ENCODE peak calls at places on chromosomes 7 and 10, in four cellular contexts. One of them, this sample, is unnamed.

GRCh38 chr10:102988404-102989314 is 70.6 kb downstream of the CNNM2 start:
- DNase-seq in HCT116: no peak
- DNase-seq in cardiac muscle cell: peak; percentile 31
- DNase-seq in neural progenitor cell: no peak
- DNase-seq in this sample: peak; percentile 70

GRCh38 chr7:39062811-39063210 is 85.1 kb downstream of the POU6F2 start:
- DNase-seq in cardiac muscle cell: no peak
- DNase-seq in HCT116: no peak
- DNase-seq in neural progenitor cell: no peak
- DNase-seq in this sample: no peak

GRCh38 chr7:51034531-51035264 is 252.0 kb upstream of the GRB10 start:
- DNase-seq in cardiac muscle cell: peak; percentile 60
- DNase-seq in neural progenitor cell: peak; percentile 20
- DNase-seq in HCT116: no peak
- DNase-seq in this sample: no peak

GRCh38 chr10:128498378-128498730 is 372.1 kb upstream of the MKI67 start:
- DNase-seq in cardiac muscle cell: no peak
- DNase-seq in HCT116: no peak
- DNase-seq in neural progenitor cell: no peak
- DNase-seq in this sample: no peak

GRCh38 chr10:98959486-98959885 is 276.2 kb downstream of the HPSE2 start:
- DNase-seq in cardiac muscle cell: no peak
- DNase-seq in HCT116: no peak
- DNase-seq in neural progenitor cell: no peak
- DNase-seq in this sample: no peak

GRCh38 chr10:45246522-45246921 is 68.9 kb downstream of the OR13A1 start:
- DNase-seq in neural progenitor cell: no peak
- DNase-seq in cardiac muscle cell: no peak
- DNase-seq in HCT116: no peak
- DNase-seq in this sample: no peak

GRCh38 chr10:46557319-46558140 is 1.1 kb upstream of the GPRIN2 start:
- DNase-seq in neural progenitor cell: no peak
- DNase-seq in HCT116: no peak
- DNase-seq in cardiac muscle cell: no peak
- DNase-seq in this sample: peak; percentile 10

GRCh38 chr10:69486922-69487730 is 35.9 kb downstream of the TSPAN15 start:
- DNase-seq in HCT116: no peak
- DNase-seq in neural progenitor cell: no peak
- DNase-seq in cardiac muscle cell: no peak
- DNase-seq in this sample: no peak

GRCh38 chr10:8594711-8595110 is 540.2 kb downstream of the GATA3 start:
- DNase-seq in neural progenitor cell: no peak
- DNase-seq in cardiac muscle cell: no peak
- DNase-seq in HCT116: no peak
- DNase-seq in this sample: no peak

GRCh38 chr7:85829817-85830432 is 643.1 kb upstream of the SEMA3D start:
- DNase-seq in HCT116: no peak
- DNase-seq in cardiac muscle cell: peak; percentile 43
- DNase-seq in neural progenitor cell: no peak
- DNase-seq in this sample: no peak

GRCh38 chr10:44327461-44327860 is 57.4 kb downstream of the CXCL12 start:
- DNase-seq in HCT116: no peak
- DNase-seq in cardiac muscle cell: no peak
- DNase-seq in neural progenitor cell: no peak
- DNase-seq in this sample: no peak

GRCh38 chr10:73901261-73901660 is 9.7 kb upstream of the PLAU start:
- DNase-seq in cardiac muscle cell: no peak
- DNase-seq in HCT116: no peak
- DNase-seq in neural progenitor cell: no peak
- DNase-seq in this sample: no peak

GRCh38 chr7:142487124-142487523 is 229.3 kb upstream of the PRSS58 start:
- DNase-seq in HCT116: no peak
- DNase-seq in cardiac muscle cell: no peak
- DNase-seq in neural progenitor cell: no peak
- DNase-seq in this sample: no peak

GRCh38 chr10:79392020-79392398 is 44.7 kb downstream of the PPIF start:
- DNase-seq in HCT116: no peak
- DNase-seq in neural progenitor cell: no peak
- DNase-seq in cardiac muscle cell: no peak
- DNase-seq in this sample: peak; percentile 4

GRCh38 chr7:143499246-143499645 is 21.6 kb downstream of the TAS2R41 start:
- DNase-seq in cardiac muscle cell: peak; percentile 83
- DNase-seq in neural progenitor cell: no peak
- DNase-seq in HCT116: no peak
- DNase-seq in this sample: peak; percentile 38

GRCh38 chr10:113362645-113363091 is 190.2 kb upstream of the HABP2 start:
- DNase-seq in neural progenitor cell: no peak
- DNase-seq in cardiac muscle cell: peak; percentile 37
- DNase-seq in HCT116: no peak
- DNase-seq in this sample: no peak

GRCh38 chr10:35608317-35608672 is 3.2 kb downstream of the GJD4 start:
- DNase-seq in HCT116: no peak
- DNase-seq in neural progenitor cell: no peak
- DNase-seq in cardiac muscle cell: no peak
- DNase-seq in this sample: no peak

GRCh38 chr7:1226155-1226901 is 6.3 kb upstream of the UNCX start:
- DNase-seq in cardiac muscle cell: no peak
- DNase-seq in neural progenitor cell: peak; percentile 89
- DNase-seq in HCT116: no peak
- DNase-seq in this sample: no peak

GRCh38 chr10:10796061-10796773 is 221.5 kb upstream of the CELF2 start:
- DNase-seq in cardiac muscle cell: peak; percentile 66
- DNase-seq in HCT116: no peak
- DNase-seq in neural progenitor cell: no peak
- DNase-seq in this sample: no peak

GRCh38 chr7:156019776-156020565 is 207.7 kb upstream of the SHH start:
- DNase-seq in cardiac muscle cell: no peak
- DNase-seq in HCT116: no peak
- DNase-seq in neural progenitor cell: no peak
- DNase-seq in this sample: peak; percentile 35

GRCh38 chr10:42859256-42859655 is 76.7 kb downstream of the BMS1 start:
- DNase-seq in HCT116: no peak
- DNase-seq in cardiac muscle cell: no peak
- DNase-seq in neural progenitor cell: no peak
- DNase-seq in this sample: no peak

GRCh38 chr7:26653430-26653911 is 210.9 kb downstream of the SKAP2 start:
- DNase-seq in HCT116: no peak
- DNase-seq in neural progenitor cell: no peak
- DNase-seq in cardiac muscle cell: peak; percentile 8
- DNase-seq in this sample: peak; percentile 50

GRCh38 chr10:25555865-25556264 is 378.2 kb upstream of the MYO3A start:
- DNase-seq in HCT116: no peak
- DNase-seq in neural progenitor cell: no peak
- DNase-seq in cardiac muscle cell: no peak
- DNase-seq in this sample: no peak

GRCh38 chr10:59623100-59623822 is 86.4 kb downstream of the SLC16A9 start:
- DNase-seq in HCT116: no peak
- DNase-seq in neural progenitor cell: no peak
- DNase-seq in cardiac muscle cell: no peak
- DNase-seq in this sample: no peak

GRCh38 chr7:6393667-6394056 is 54.1 kb downstream of the DAGLB start:
- DNase-seq in cardiac muscle cell: no peak
- DNase-seq in HCT116: no peak
- DNase-seq in neural progenitor cell: no peak
- DNase-seq in this sample: no peak

GRCh38 chr7:6395898-6396582 is 51.7 kb downstream of the DAGLB start:
- DNase-seq in HCT116: no peak
- DNase-seq in cardiac muscle cell: no peak
- DNase-seq in neural progenitor cell: no peak
- DNase-seq in this sample: peak; percentile 58

GRCh38 chr7:6389728-6390127 is 58.0 kb downstream of the DAGLB start:
- DNase-seq in HCT116: no peak
- DNase-seq in cardiac muscle cell: no peak
- DNase-seq in neural progenitor cell: no peak
- DNase-seq in this sample: no peak

GRCh38 chr7:6394114-6394513 is 53.6 kb downstream of the DAGLB start:
- DNase-seq in cardiac muscle cell: no peak
- DNase-seq in neural progenitor cell: no peak
- DNase-seq in HCT116: no peak
- DNase-seq in this sample: no peak

GRCh38 chr7:6392712-6393666 is 54.8 kb downstream of the DAGLB start:
- DNase-seq in cardiac muscle cell: peak; percentile 85
- DNase-seq in neural progenitor cell: no peak
- DNase-seq in HCT116: peak; percentile 69
- DNase-seq in this sample: peak; percentile 93
- H3K4me3 ChIP-seq in cardiac muscle cell: no peak overlapping the region
- H3K4me3 ChIP-seq in neural progenitor cell: no peak overlapping the region
- H3K4me3 ChIP-seq in HCT116: no peak overlapping the region
- H3K4me3 ChIP-seq in this sample: no peak overlapping the region

DNA sequence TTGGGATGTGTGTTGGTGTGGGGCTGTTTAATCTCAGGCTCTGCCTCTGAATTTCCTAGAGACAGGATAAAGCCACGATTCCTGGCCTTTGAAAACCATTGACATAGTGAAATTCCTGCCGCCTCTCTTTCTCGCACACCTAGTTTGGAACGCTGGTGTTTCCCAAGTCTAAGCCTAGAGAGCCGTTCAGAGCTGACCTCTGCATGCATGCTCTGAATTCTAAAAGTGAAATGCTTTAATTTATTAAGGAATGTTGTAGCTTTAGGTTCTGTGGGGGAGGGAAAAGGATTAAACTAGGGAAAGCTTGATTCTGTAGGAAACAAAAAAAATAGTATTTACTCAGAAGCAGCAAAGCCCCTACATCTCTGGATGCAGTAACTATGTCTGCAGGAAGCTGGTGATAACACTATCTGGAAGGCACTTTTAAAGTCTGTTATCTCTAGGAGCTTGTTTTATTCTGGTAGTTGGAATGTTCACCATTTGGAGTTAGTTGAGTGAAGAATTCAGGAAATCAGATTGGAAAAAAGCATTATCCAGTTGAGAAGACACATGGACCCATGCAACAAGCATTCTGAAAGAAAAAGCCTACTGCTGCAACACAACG is 27.3 kb downstream of the PFKP start:
- DNase-seq in HCT116: no peak
- DNase-seq in cardiac muscle cell: peak; percentile 51
- DNase-seq in neural progenitor cell: peak; percentile 23
- DNase-seq in this sample: no peak
- H3K4me3 ChIP-seq in HCT116: peak overlapping the region; percentile 1
- H3K4me3 ChIP-seq in cardiac muscle cell: peak overlapping the region; percentile 1
- H3K4me3 ChIP-seq in neural progenitor cell: no peak overlapping the region
- H3K4me3 ChIP-seq in this sample: no peak overlapping the region

GRCh38 chr7:159145544-159145891 is 851 bp upstream of the VIPR2 start:
- DNase-seq in cardiac muscle cell: no peak
- DNase-seq in neural progenitor cell: no peak
- DNase-seq in HCT116: no peak
- DNase-seq in this sample: no peak

GRCh38 chr7:159142730-159143129 is 1.9 kb downstream of the VIPR2 start:
- DNase-seq in HCT116: no peak
- DNase-seq in neural progenitor cell: no peak
- DNase-seq in cardiac muscle cell: no peak
- DNase-seq in this sample: no peak

GRCh38 chr7:159143780-159144755 is 599 bp downstream of the VIPR2 start:
- DNase-seq in neural progenitor cell: peak; percentile 80
- DNase-seq in HCT116: no peak
- DNase-seq in cardiac muscle cell: no peak
- DNase-seq in this sample: no peak

GRCh38 chr7:159146084-159146858 is 1.6 kb upstream of the VIPR2 start:
- DNase-seq in neural progenitor cell: no peak
- DNase-seq in cardiac muscle cell: no peak
- DNase-seq in HCT116: no peak
- DNase-seq in this sample: no peak

GRCh38 chr7:159144756-159145543 is at the start of gene VIPR2:
- DNase-seq in HCT116: no peak
- DNase-seq in neural progenitor cell: peak; percentile 57
- DNase-seq in cardiac muscle cell: no peak
- DNase-seq in this sample: no peak
- H3K4me3 ChIP-seq in HCT116: no peak within 1 kb of the TSS
- H3K4me3 ChIP-seq in neural progenitor cell: peak within 1 kb of the TSS; percentile 81
- H3K4me3 ChIP-seq in cardiac muscle cell: peak within 1 kb of the TSS; percentile 42
- H3K4me3 ChIP-seq in this sample: no peak within 1 kb of the TSS

GRCh38 chr7:5755704-5756131 is 25.7 kb downstream of the RNF216 start:
- DNase-seq in cardiac muscle cell: peak; percentile 88
- DNase-seq in neural progenitor cell: no peak
- DNase-seq in HCT116: no peak
- DNase-seq in this sample: no peak
- H3K4me3 ChIP-seq in cardiac muscle cell: no peak overlapping the region
- H3K4me3 ChIP-seq in neural progenitor cell: no peak overlapping the region
- H3K4me3 ChIP-seq in HCT116: no peak overlapping the region
- H3K4me3 ChIP-seq in this sample: no peak overlapping the region

DNA sequence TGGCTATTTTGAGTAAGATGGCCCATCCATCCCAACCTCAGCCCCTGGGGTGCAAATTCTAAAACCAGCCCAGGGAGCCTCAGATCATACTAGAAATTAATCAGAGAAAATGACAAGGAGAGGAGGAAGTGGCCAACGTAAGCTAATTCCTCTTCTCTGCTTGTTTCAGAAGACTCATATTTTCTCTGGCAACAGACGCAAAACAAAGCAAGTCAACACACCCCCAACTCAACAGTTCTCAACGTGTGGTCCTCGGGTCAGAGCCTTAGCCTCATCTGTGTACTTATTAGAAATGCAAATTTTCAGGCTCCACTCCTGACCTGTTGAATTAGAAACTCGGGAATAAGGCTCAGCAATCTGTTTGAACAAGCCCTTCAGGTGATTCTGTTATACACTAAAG is 413.9 kb upstream of the AUTS2 start:
- DNase-seq in neural progenitor cell: no peak
- DNase-seq in HCT116: no peak
- DNase-seq in cardiac muscle cell: no peak
- DNase-seq in this sample: no peak
- H3K4me3 ChIP-seq in neural progenitor cell: no peak overlapping the region
- H3K4me3 ChIP-seq in HCT116: no peak overlapping the region
- H3K4me3 ChIP-seq in cardiac muscle cell: no peak overlapping the region
- H3K4me3 ChIP-seq in this sample: no peak overlapping the region

GRCh38 chr7:101664893-101665471 is 35.9 kb upstream of the MYL10 start:
- DNase-seq in cardiac muscle cell: no peak
- DNase-seq in neural progenitor cell: no peak
- DNase-seq in HCT116: no peak
- DNase-seq in this sample: no peak
- H3K4me3 ChIP-seq in cardiac muscle cell: no peak overlapping the region
- H3K4me3 ChIP-seq in neural progenitor cell: no peak overlapping the region
- H3K4me3 ChIP-seq in HCT116: no peak overlapping the region
- H3K4me3 ChIP-seq in this sample: no peak overlapping the region